ENCODE peak calls at places on chromosomes 7 and 10, in six cellular contexts. T is fibroblast of lung; V is colonic mucosa; Q is adrenal gland; D is mesothelial cell of epicardium; M is activated naive CD4-positive, alpha-beta T cell. Y is an unnamed sample.

GRCh38 chr10:72096115-72097000 is 8.0 kb upstream of the SPOCK2 start:
- DNase-seq in T (peak), V (no peak), Q (no peak), D (no peak), M (no peak), Y (no peak)

GRCh38 chr7:30166155-30166840 is 31.5 kb downstream of the MTURN start:
- DNase-seq in T (no peak), V (peak), Q (no peak), D (no peak), M (no peak), Y (no peak)

GRCh38 chr7:70400829-70401380 is 731.0 kb upstream of the GALNT17 start:
- DNase-seq in T (no peak), V (no peak), Q (no peak), D (no peak), M (no peak), Y (no peak)

GRCh38 chr7:99380823-99381663 is 6.5 kb downstream of the ARPC1B start:
- DNase-seq in T (no peak), V (peak), Q (peak), D (no peak), M (peak), Y (peak)

GRCh38 chr7:98872328-98872924 is 2.6 kb upstream of the TMEM130 start:
- DNase-seq in T (no peak), V (no peak), Q (peak), D (no peak), M (no peak), Y (no peak)

GRCh38 chr7:17952387-17952786 is 12.1 kb upstream of the SNX13 start:
- DNase-seq in T (no peak), V (no peak), Q (no peak), D (no peak), M (no peak), Y (peak)

GRCh38 chr10:119364941-119365340 is 157.6 kb downstream of the GRK5 start:
- DNase-seq in T (peak), V (no peak), Q (no peak), D (no peak), M (no peak), Y (no peak)

GRCh38 chr7:51649-52048 is 140.7 kb upstream of the FAM20C start:
- DNase-seq in T (no peak), V (no peak), Q (no peak), D (no peak), M (no peak), Y (no peak)

GRCh38 chr10:71512794-71513379 is 116.2 kb downstream of the CDH23 start:
- DNase-seq in T (peak), V (no peak), Q (no peak), D (peak), M (no peak), Y (no peak)

GRCh38 chr10:100014129-100014762 is 4.5 kb upstream of the DNMBP start:
- DNase-seq in T (no peak), V (no peak), Q (no peak), D (no peak), M (no peak), Y (peak)

GRCh38 chr7:151243411-151244155 is 4.9 kb downstream of the SMARCD3 start:
- DNase-seq in T (no peak), V (no peak), Q (no peak), D (no peak), M (no peak), Y (no peak)

GRCh38 chr10:124820121-124820520 is 18.5 kb downstream of the ABRAXAS2 start:
- DNase-seq in T (no peak), V (no peak), Q (no peak), D (no peak), M (no peak), Y (no peak)

GRCh38 chr10:5476918-5477525 is 22.3 kb downstream of the CALML5 start:
- DNase-seq in T (no peak), V (no peak), Q (no peak), D (no peak), M (no peak), Y (no peak)

GRCh38 chr7:136105191-136105590 is 128.0 kb upstream of the MTPN start:
- DNase-seq in T (no peak), V (no peak), Q (no peak), D (no peak), M (no peak), Y (no peak)

GRCh38 chr10:73061743-73062142 is 34.9 kb downstream of the P4HA1 start:
- DNase-seq in T (no peak), V (no peak), Q (no peak), D (no peak), M (no peak), Y (no peak)

GRCh38 chr10:69458426-69459100 is 7.3 kb downstream of the TSPAN15 start:
- DNase-seq in T (no peak), V (peak), Q (no peak), D (no peak), M (no peak), Y (no peak)

GRCh38 chr10:103175580-103176285 is 17.3 kb downstream of the NT5C2 start:
- DNase-seq in T (no peak), V (no peak), Q (no peak), D (no peak), M (no peak), Y (no peak)

GRCh38 chr10:9211228-9211627 is 1156.7 kb downstream of the GATA3 start:
- DNase-seq in T (no peak), V (no peak), Q (no peak), D (no peak), M (no peak), Y (no peak)

GRCh38 chr7:87858427-87859100 is 17.6 kb downstream of the SLC25A40 start:
- DNase-seq in T (no peak), V (no peak), Q (no peak), D (no peak), M (no peak), Y (no peak)

GRCh38 chr7:99106411-99106810 is 37.5 kb downstream of the SMURF1 start:
- DNase-seq in T (no peak), V (no peak), Q (no peak), D (no peak), M (no peak), Y (no peak)

GRCh38 chr7:28483868-28484267 is 71.5 kb downstream of the CREB5 start:
- DNase-seq in T (peak), V (no peak), Q (no peak), D (no peak), M (no peak), Y (no peak)

GRCh38 chr10:27646604-27647191 is 98.9 kb downstream of the MKX start:
- DNase-seq in T (peak), V (no peak), Q (no peak), D (no peak), M (no peak), Y (no peak)

GRCh38 chr7:131040467-131040932 is 287.2 kb upstream of the MKLN1 start:
- DNase-seq in T (peak), V (peak), Q (peak), D (no peak), M (no peak), Y (peak)

GRCh38 chr7:80330434-80330833 is 181.4 kb downstream of the GNAT3 start:
- DNase-seq in T (peak), V (no peak), Q (no peak), D (no peak), M (no peak), Y (no peak)

GRCh38 chr7:150398965-150399320 is 19.8 kb downstream of the ZNF775 start:
- DNase-seq in T (no peak), V (no peak), Q (peak), D (no peak), M (no peak), Y (no peak)

GRCh38 chr10:78712147-78712546 is 356.6 kb upstream of the ZMIZ1 start:
- DNase-seq in T (no peak), V (peak), Q (peak), D (no peak), M (no peak), Y (no peak)

GRCh38 chr7:15921576-15921975 is 235.1 kb upstream of the MEOX2 start:
- DNase-seq in T (peak), V (no peak), Q (no peak), D (no peak), M (no peak), Y (no peak)

GRCh38 chr10:106566871-106567270 is 597.6 kb downstream of the SORCS1 start:
- DNase-seq in T (no peak), V (no peak), Q (no peak), D (no peak), M (no peak), Y (no peak)

GRCh38 chr10:112259688-112260087 is 23.5 kb upstream of the TECTB start:
- DNase-seq in T (no peak), V (no peak), Q (no peak), D (no peak), M (no peak), Y (no peak)

GRCh38 chr10:62264702-62265436 is 3.8 kb downstream of the RTKN2 start:
- DNase-seq in T (peak), V (no peak), Q (no peak), D (no peak), M (no peak), Y (peak)

GRCh38 chr10:32065871-32066270 is 9.6 kb upstream of the KIF5B start:
- DNase-seq in T (peak), V (no peak), Q (no peak), D (no peak), M (no peak), Y (no peak)